ENCODE peak calls at places on chromosomes 13 and 19, in four cellular contexts. Z, I, H and O are unnamed samples.

GRCh38 chr19:32916969-32917611 is 47.5 kb upstream of the SLC7A9 start:
- DNase-seq in Z (no peak), I (peak; percentile 65), H (no peak), O (no peak)

GRCh38 chr13:112012705-112013085 is 54.3 kb upstream of the SOX1 start:
- DNase-seq in H (no peak), Z (no peak), I (no peak), O (no peak)

GRCh38 chr13:61414686-61415664 is 674 bp downstream of the PCDH20 start:
- DNase-seq in H (peak; percentile 91), I (peak; percentile 4), Z (peak; percentile 57), O (peak; percentile 48)

GRCh38 chr13:111637365-111637764 is 316.9 kb downstream of the TEX29 start:
- DNase-seq in I (no peak), Z (no peak), H (no peak), O (no peak)

GRCh38 chr13:76349700-76350099 is 536.5 kb downstream of the KCTD12 start:
- DNase-seq in Z (no peak), I (no peak), H (no peak), O (no peak)

GRCh38 chr19:21047712-21048111 is 27.3 kb downstream of the ZNF430 start:
- DNase-seq in Z (no peak), I (no peak), H (no peak), O (no peak)

GRCh38 chr19:4049432-4049831 is 17.3 kb downstream of the ZBTB7A start:
- DNase-seq in I (no peak), H (no peak), Z (no peak), O (no peak)

GRCh38 chr19:33285441-33285927 is 16.9 kb downstream of the CEBPA start:
- DNase-seq in Z (no peak), H (no peak), I (no peak), O (no peak)

GRCh38 chr19:55439052-55439451 is 4.0 kb downstream of the SHISA7 start:
- DNase-seq in I (no peak), Z (no peak), H (no peak), O (no peak)

GRCh38 chr13:30798776-30799625 is 63.7 kb downstream of the ALOX5AP start:
- DNase-seq in Z (no peak), H (peak; percentile 50), I (peak; percentile 64), O (no peak)

GRCh38 chr19:48987323-48987722 is 5.8 kb downstream of the GYS1 start:
- DNase-seq in H (no peak), I (no peak), Z (no peak), O (no peak)

GRCh38 chr13:80341098-80341701 is at the start of gene SPRY2:
- DNase-seq in Z (peak; percentile 83), H (peak; percentile 97), I (peak; percentile 97), O (peak; percentile 78)

GRCh38 chr19:53365899-53366493 is 491 bp downstream of the ZNF525 start:
- DNase-seq in Z (no peak), I (no peak), H (peak; percentile 66), O (no peak)

GRCh38 chr13:59744747-59745394 is 418.9 kb downstream of the DIAPH3 start:
- DNase-seq in I (no peak), Z (no peak), H (no peak), O (no peak)

GRCh38 chr13:51541037-51541436 is 43.2 kb upstream of the WDFY2 start:
- DNase-seq in I (no peak), Z (no peak), H (no peak), O (no peak)

GRCh38 chr13:59038824-59039223 is 1124.9 kb downstream of the DIAPH3 start:
- DNase-seq in Z (peak; percentile 31), I (no peak), H (no peak), O (no peak)

GRCh38 chr19:17424743-17425365 is 5.0 kb downstream of the MVB12A start:
- DNase-seq in H (peak; percentile 95), Z (no peak), I (peak; percentile 48), O (no peak)

GRCh38 chr13:45847554-45848224 is 3.9 kb downstream of the SIAH3 start:
- DNase-seq in Z (peak; percentile 50), I (peak; percentile 78), H (no peak), O (peak; percentile 37)

GRCh38 chr19:47447470-47448359 is 24.0 kb downstream of the SLC8A2 start:
- DNase-seq in I (peak; percentile 44), Z (no peak), H (peak; percentile 94), O (no peak)

GRCh38 chr19:5594521-5594950 is 26.8 kb upstream of the TINCR start:
- DNase-seq in H (no peak), Z (no peak), I (no peak), O (no peak)

GRCh38 chr19:5595129-5595528 is 27.4 kb upstream of the TINCR start:
- DNase-seq in I (no peak), H (no peak), Z (no peak), O (no peak)

GRCh38 chr19:5593963-5594255 is 26.2 kb upstream of the TINCR start:
- DNase-seq in Z (no peak), H (no peak), I (no peak), O (no peak)

GRCh38 chr19:5592531-5592930 is 24.8 kb upstream of the TINCR start:
- DNase-seq in Z (no peak), I (no peak), H (no peak), O (no peak)

DNA sequence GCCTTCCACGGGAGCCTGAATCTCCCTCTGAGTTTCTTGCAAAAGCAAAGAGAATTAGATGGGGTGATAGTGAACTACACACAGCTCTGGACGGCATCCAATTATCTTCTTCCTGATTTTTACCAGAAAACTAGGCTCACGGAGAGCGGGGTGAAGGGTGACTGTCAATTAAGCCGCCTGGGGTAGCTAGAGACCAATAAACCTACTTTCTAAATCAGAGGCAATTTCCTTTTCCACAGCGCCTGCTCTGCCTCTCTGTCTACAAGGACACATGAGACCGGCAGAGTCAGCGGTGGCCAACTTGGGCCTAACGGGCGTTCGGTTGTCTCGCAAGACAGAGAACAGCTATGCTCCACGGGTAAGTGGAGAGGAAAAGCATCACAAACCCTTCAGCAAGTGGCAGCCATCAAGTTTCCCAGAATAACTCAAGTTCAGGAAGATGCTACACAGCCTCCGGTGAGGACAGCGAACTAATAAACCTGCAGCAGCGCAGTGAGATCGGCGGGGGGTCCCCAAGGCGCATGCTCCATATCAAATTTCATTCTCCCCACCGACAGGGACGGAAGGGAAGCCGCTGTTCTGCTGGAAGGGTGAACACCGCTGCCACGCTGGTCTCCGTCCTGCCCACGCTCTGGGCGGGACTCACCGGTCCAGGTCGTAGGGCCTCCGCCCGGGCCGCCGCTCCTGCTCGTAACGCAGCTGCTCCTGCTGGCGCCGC is 25.7 kb upstream of the TINCR start:
- DNase-seq in I (no peak), Z (no peak), H (no peak), O (no peak)
- TF ChIP-seq CTCF in I (no peak), Z (no peak), H (no peak), O (no peak)

GRCh38 chr19:38389957-38390924 is 1.7 kb downstream of the SPRED3 start:
- DNase-seq in Z (no peak), I (no peak), H (no peak), O (no peak)
- H3K4me3 ChIP-seq in Z (peak overlapping the region; percentile 96), I (peak overlapping the region; percentile 35), H (peak overlapping the region; percentile 75), O (peak overlapping the region; percentile 100)

GRCh38 chr13:21061077-21061945 is at the start of gene LATS2:
- DNase-seq in Z (peak; percentile 67), H (peak; percentile 98), I (peak; percentile 93), O (peak; percentile 20)
- TF ChIP-seq CTCF in Z (peak; percentile 6), H (no peak), I (no peak), O (peak; percentile 30)

DNA sequence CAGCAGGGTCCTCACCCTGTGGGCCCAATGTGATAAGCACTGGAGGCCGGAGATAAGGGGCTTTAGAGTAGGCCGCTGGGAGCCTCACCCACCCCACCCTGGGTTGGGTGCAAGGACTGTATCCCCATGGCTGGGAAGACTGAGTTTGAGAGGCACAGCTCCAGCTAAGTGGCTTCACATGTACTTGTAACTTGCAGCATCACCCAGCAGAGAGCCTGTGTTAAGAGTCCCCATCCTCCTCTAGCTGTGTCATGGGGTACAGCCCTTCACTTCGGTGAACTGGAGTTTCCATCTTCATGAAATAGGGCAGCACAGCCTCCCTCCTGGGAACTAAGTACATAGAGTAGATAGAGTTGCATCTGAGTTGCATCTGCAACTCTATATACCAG is 1.3 kb downstream of the PRDX2 start:
- DNase-seq in H (no peak), Z (no peak), I (no peak), O (no peak)
- H3K4me3 ChIP-seq in H (peak overlapping the region; percentile 83), Z (peak overlapping the region; percentile 82), I (peak overlapping the region; percentile 64), O (peak overlapping the region; percentile 82)

GRCh38 chr13:98405690-98406344 is 171.1 kb downstream of the STK24 start:
- DNase-seq in I (no peak), Z (no peak), H (no peak), O (no peak)

GRCh38 chr13:98406971-98407370 is 169.9 kb downstream of the STK24 start:
- DNase-seq in Z (no peak), H (no peak), I (no peak), O (no peak)

GRCh38 chr13:98407575-98407974 is 169.3 kb downstream of the STK24 start:
- DNase-seq in I (no peak), Z (no peak), H (no peak), O (no peak)

GRCh38 chr13:98405107-98405571 is 171.8 kb downstream of the STK24 start:
- DNase-seq in I (no peak), H (peak; percentile 83), Z (no peak), O (no peak)

DNA sequence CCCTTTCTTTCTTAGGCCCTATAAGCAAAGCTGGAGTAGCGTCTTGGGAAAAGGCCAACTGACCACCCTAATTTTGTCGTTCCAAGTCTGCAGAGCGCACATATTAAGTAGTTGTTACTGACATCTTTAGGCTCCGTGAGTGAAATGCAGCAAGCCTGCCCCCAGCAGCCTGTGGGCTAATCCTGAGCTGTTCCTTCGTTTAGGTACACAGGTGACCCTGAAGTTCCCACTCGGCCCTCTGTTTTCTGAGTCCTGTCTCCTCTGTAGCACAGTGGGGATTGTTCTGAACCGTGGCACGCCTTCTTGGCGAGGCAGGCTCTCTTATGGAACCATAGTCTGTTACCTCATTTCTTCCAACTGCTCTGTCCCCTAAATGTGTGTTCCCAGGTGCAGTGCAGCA is 170.4 kb downstream of the STK24 start:
- DNase-seq in Z (no peak), H (no peak), I (no peak), O (no peak)
- TF ChIP-seq CTCF in Z (no peak), H (no peak), I (no peak), O (no peak)